ENCODE peak calls at places on chromosomes 16 and 17, in nine cellular contexts. X is stimulated activated CD4-positive, alpha-beta T cell treated with anti-CD3 and anti-CD28 coated beads, TNF-alpha, amount 100 ng/mL, for 1 hour; P is effector CD4-positive, alpha-beta T cell; U is HS-27A; V is breast epithelium; C is AG04449; I is AG09319; A is epithelial cell of esophagus; Z is activated B cell treated with CpG ODN at 0.5 μM for 24 hours. J is an unnamed sample.

GRCh38 chr17:78991906-78992532 is 12.3 kb upstream of the LGALS3BP start:
- DNase-seq in U (no peak), P (no peak), I (no peak), V (no peak), C (no peak), Z (no peak), A (no peak), X (no peak), J (no peak)

GRCh38 chr17:7705269-7706255 is 560 bp downstream of the EFNB3 start:
- DNase-seq in U (no peak), C (no peak), X (no peak), P (no peak), A (no peak), I (no peak), V (no peak), Z (no peak), J (no peak)

GRCh38 chr16:49542391-49542891 is 168.8 kb downstream of the C16orf78 start:
- DNase-seq in Z (no peak), A (no peak), I (no peak), V (no peak), P (no peak), C (no peak), U (no peak), X (no peak), J (no peak)

GRCh38 chr17:57293077-57293476 is 36.8 kb downstream of the MSI2 start:
- DNase-seq in I (no peak), C (no peak), U (no peak), Z (no peak), X (no peak), A (peak; percentile 98), V (peak; percentile 86), P (no peak), J (no peak)

GRCh38 chr16:79607587-79607986 is 7.0 kb upstream of the MAF start:
- DNase-seq in X (no peak), Z (no peak), I (no peak), V (no peak), U (no peak), C (no peak), A (peak; percentile 81), P (no peak), J (no peak)

GRCh38 chr17:57375770-57376181 is 119.5 kb downstream of the MSI2 start:
- DNase-seq in C (no peak), P (no peak), I (no peak), A (peak; percentile 89), X (no peak), V (no peak), U (no peak), Z (no peak), J (no peak)

GRCh38 chr16:68823401-68823800 is 19.9 kb upstream of the TANGO6 start:
- DNase-seq in A (peak; percentile 61), Z (no peak), V (peak; percentile 57), P (no peak), X (no peak), U (peak; percentile 97), I (peak; percentile 56), C (peak; percentile 83), J (no peak)

GRCh38 chr17:75557075-75557851 is 30.3 kb upstream of the MYO15B start:
- DNase-seq in C (no peak), V (peak; percentile 46), U (no peak), I (peak; percentile 27), X (no peak), Z (no peak), A (no peak), P (no peak), J (no peak)

GRCh38 chr16:9966569-9967157 is 215.6 kb downstream of the GRIN2A start:
- DNase-seq in U (no peak), Z (no peak), C (no peak), V (no peak), P (no peak), I (no peak), X (no peak), A (peak; percentile 1), J (no peak)

GRCh38 chr17:37779554-37779953 is 34.7 kb upstream of the HNF1B start:
- DNase-seq in I (peak; percentile 57), P (no peak), X (no peak), A (peak; percentile 51), V (no peak), C (no peak), U (no peak), Z (no peak), J (no peak)

GRCh38 chr17:8152981-8153549 is 861 bp upstream of the PER1 start:
- DNase-seq in I (no peak), Z (no peak), U (no peak), C (no peak), P (peak; percentile 3), V (peak; percentile 53), X (no peak), A (no peak), J (no peak)

GRCh38 chr16:15704545-15704987 is 54.5 kb downstream of the NDE1 start:
- DNase-seq in C (no peak), A (peak; percentile 62), P (peak; percentile 69), Z (peak; percentile 53), V (peak; percentile 45), U (peak; percentile 30), X (peak; percentile 73), I (peak; percentile 45), J (peak; percentile 63)

GRCh38 chr16:51155199-51155607 is 4.1 kb upstream of the SALL1 start:
- DNase-seq in I (no peak), V (no peak), U (no peak), P (no peak), C (no peak), A (no peak), X (no peak), Z (no peak), J (no peak)

GRCh38 chr16:81505011-81505660 is 60.5 kb downstream of the CMIP start:
- DNase-seq in C (no peak), P (no peak), Z (no peak), I (no peak), U (no peak), A (peak; percentile 92), V (peak; percentile 46), X (no peak), J (peak; percentile 85)

GRCh38 chr16:66459878-66460277 is 32.8 kb downstream of the BEAN1 start:
- DNase-seq in U (no peak), C (no peak), I (no peak), X (no peak), A (no peak), Z (no peak), V (no peak), P (no peak), J (no peak)

GRCh38 chr17:72560303-72561247 is 439.8 kb downstream of the SOX9 start:
- DNase-seq in I (peak; percentile 12), V (no peak), P (peak; percentile 11), Z (peak; percentile 20), X (no peak), A (peak; percentile 61), U (no peak), C (no peak), J (no peak)

GRCh38 chr17:28267720-28268609 is 51.0 kb upstream of the TMEM97 start:
- DNase-seq in C (no peak), A (no peak), I (no peak), X (no peak), V (no peak), Z (no peak), U (no peak), P (no peak), J (no peak)

GRCh38 chr17:71975998-71976649 is 144.7 kb upstream of the SOX9 start:
- DNase-seq in C (peak; percentile 7), A (peak; percentile 99), Z (no peak), P (no peak), U (peak; percentile 36), V (peak; percentile 94), X (no peak), I (peak; percentile 96), J (no peak)

GRCh38 chr17:19744492-19744891 is 3.6 kb downstream of the ALDH3A1 start:
- DNase-seq in Z (no peak), V (no peak), U (no peak), A (no peak), I (no peak), C (no peak), P (no peak), X (no peak), J (no peak)

GRCh38 chr17:2842464-2842863 is 46.2 kb downstream of the RAP1GAP2 start:
- DNase-seq in A (no peak), P (no peak), U (no peak), V (no peak), I (no peak), Z (no peak), X (no peak), C (no peak), J (no peak)

GRCh38 chr16:57649443-57649751 is 18.7 kb upstream of the ADGRG3 start:
- DNase-seq in P (no peak), Z (no peak), I (no peak), X (no peak), U (no peak), C (no peak), V (no peak), A (no peak), J (no peak)

GRCh38 chr17:50904522-50905459 is 38.6 kb upstream of the TOB1 start:
- DNase-seq in X (no peak), Z (no peak), A (peak; percentile 86), V (peak; percentile 90), U (no peak), I (no peak), P (no peak), C (no peak), J (no peak)

GRCh38 chr16:57732683-57733082 is 2.9 kb upstream of the KATNB1 start:
- DNase-seq in A (no peak), X (no peak), P (no peak), U (no peak), Z (no peak), V (no peak), C (no peak), I (no peak), J (no peak)

GRCh38 chr16:3157229-3158013 is 22.6 kb downstream of the ZNF213 start:
- DNase-seq in C (peak; percentile 92), P (peak; percentile 55), Z (no peak), A (peak; percentile 92), V (peak; percentile 66), X (no peak), I (peak; percentile 90), U (peak; percentile 93), J (peak; percentile 69)

GRCh38 chr16:90072442-90073105 is 4.6 kb downstream of the PRDM7 start:
- DNase-seq in C (no peak), U (no peak), P (no peak), I (no peak), Z (no peak), V (no peak), A (no peak), X (no peak), J (no peak)

GRCh38 chr16:66524601-66525164 is 25.2 kb downstream of the TK2 start:
- DNase-seq in U (no peak), V (no peak), C (no peak), P (no peak), A (no peak), I (no peak), X (no peak), Z (peak; percentile 55), J (peak; percentile 94)

GRCh38 chr16:3937066-3937875 is 56.8 kb upstream of the CREBBP start:
- DNase-seq in A (no peak), V (no peak), Z (no peak), I (no peak), U (no peak), X (no peak), C (no peak), P (no peak), J (no peak)

GRCh38 chr17:7405413-7405881 is 1.6 kb upstream of the TMEM256 start:
- DNase-seq in X (no peak), Z (no peak), I (no peak), V (no peak), C (no peak), P (no peak), A (no peak), U (no peak), J (no peak)

GRCh38 chr16:31874354-31875111 is 926 bp downstream of the ZNF267 start:
- DNase-seq in V (no peak), P (peak; percentile 29), C (no peak), Z (peak; percentile 43), U (no peak), X (no peak), A (peak; percentile 83), I (no peak), J (peak; percentile 83)